ENCODE peak calls at places on chromosomes 16 and 17, in six cellular contexts. A, U, L, F, R and S are unnamed samples.

GRCh38 chr17:42177684-42178083 is 3.3 kb downstream of the KCNH4 start:
- DNase-seq in A (no peak), U (no peak), F (no peak), L (no peak), R (no peak), S (no peak)

GRCh38 chr16:55102077-55102476 is 171.4 kb downstream of the IRX5 start:
- DNase-seq in L (no peak), F (no peak), U (no peak), A (no peak), R (no peak), S (no peak)

GRCh38 chr17:35283767-35284166 is 40.9 kb downstream of the SLFN5 start:
- DNase-seq in L (no peak), F (no peak), R (no peak), A (no peak), U (no peak), S (no peak)

GRCh38 chr16:22323998-22324786 is 27.0 kb downstream of the POLR3E start:
- DNase-seq in F (no peak), L (no peak), U (no peak), R (no peak), A (no peak), S (no peak)

GRCh38 chr16:26204138-26204537 is 512.4 kb downstream of the HS3ST4 start:
- DNase-seq in F (no peak), A (no peak), R (no peak), L (no peak), U (no peak), S (no peak)

GRCh38 chr16:87582221-87582965 is 19.9 kb upstream of the JPH3 start:
- DNase-seq in R (peak; percentile 21), L (no peak), U (no peak), F (peak; percentile 86), A (no peak), S (no peak)

GRCh38 chr16:48496571-48497095 is 111.4 kb upstream of the SIAH1 start:
- DNase-seq in L (no peak), A (no peak), U (no peak), R (no peak), F (no peak), S (no peak)

GRCh38 chr17:45235071-45236001 is 13.7 kb downstream of the FMNL1 start:
- DNase-seq in A (peak; percentile 87), F (peak; percentile 37), L (peak; percentile 68), U (peak; percentile 81), R (peak; percentile 85), S (peak; percentile 76)

GRCh38 chr17:57481901-57482300 is 225.6 kb downstream of the MSI2 start:
- DNase-seq in L (no peak), U (no peak), A (no peak), F (no peak), R (peak; percentile 83), S (no peak)

GRCh38 chr16:5751216-5751615 is 653.6 kb upstream of the EEF2KMT start:
- DNase-seq in U (no peak), F (no peak), L (no peak), R (no peak), A (no peak), S (no peak)

GRCh38 chr16:5761592-5761991 is 664.0 kb upstream of the EEF2KMT start:
- DNase-seq in A (no peak), U (no peak), L (no peak), F (no peak), R (no peak), S (no peak)

DNA sequence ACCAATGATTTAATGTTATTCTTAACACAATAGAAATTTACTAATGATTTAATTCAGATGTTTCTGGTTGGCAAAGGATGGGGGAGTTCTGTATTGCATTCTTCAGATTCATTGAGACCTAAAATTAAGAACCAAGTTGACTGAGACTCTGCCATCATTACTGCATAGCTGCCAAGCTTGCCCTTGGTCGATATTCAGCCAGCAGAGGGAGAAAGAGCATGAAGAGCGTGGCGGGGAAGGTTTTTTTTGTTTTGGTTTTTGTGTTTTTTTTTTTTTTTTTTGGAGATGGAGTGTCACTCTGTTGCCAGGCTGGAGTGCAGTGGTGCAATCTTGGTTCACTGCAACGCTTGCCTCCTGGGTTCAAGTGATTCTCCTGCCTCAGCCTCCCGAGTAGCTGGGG is 659.4 kb upstream of the EEF2KMT start:
- DNase-seq in F (no peak), R (no peak), A (no peak), U (no peak), L (no peak), S (no peak)
- TF ChIP-seq CTCF in F (no peak), R (no peak), A (no peak), U (no peak), L (no peak), S (no peak)

GRCh38 chr17:81703747-81704654 is 834 bp downstream of the MRPL12 start:
- DNase-seq in R (no peak), F (no peak), U (no peak), L (no peak), A (no peak), S (no peak)

GRCh38 chr17:81700353-81701287 is 2.5 kb upstream of the MRPL12 start:
- DNase-seq in L (no peak), R (no peak), F (no peak), U (no peak), A (no peak), S (no peak)

GRCh38 chr17:81697261-81698044 is 5.7 kb upstream of the MRPL12 start:
- DNase-seq in U (no peak), F (no peak), A (no peak), R (no peak), L (no peak), S (no peak)

GRCh38 chr17:81702934-81703746 is at the start of gene MRPL12:
- DNase-seq in F (peak; percentile 90), R (peak; percentile 97), L (peak; percentile 97), A (peak; percentile 93), U (peak; percentile 99), S (peak; percentile 98)

DNA sequence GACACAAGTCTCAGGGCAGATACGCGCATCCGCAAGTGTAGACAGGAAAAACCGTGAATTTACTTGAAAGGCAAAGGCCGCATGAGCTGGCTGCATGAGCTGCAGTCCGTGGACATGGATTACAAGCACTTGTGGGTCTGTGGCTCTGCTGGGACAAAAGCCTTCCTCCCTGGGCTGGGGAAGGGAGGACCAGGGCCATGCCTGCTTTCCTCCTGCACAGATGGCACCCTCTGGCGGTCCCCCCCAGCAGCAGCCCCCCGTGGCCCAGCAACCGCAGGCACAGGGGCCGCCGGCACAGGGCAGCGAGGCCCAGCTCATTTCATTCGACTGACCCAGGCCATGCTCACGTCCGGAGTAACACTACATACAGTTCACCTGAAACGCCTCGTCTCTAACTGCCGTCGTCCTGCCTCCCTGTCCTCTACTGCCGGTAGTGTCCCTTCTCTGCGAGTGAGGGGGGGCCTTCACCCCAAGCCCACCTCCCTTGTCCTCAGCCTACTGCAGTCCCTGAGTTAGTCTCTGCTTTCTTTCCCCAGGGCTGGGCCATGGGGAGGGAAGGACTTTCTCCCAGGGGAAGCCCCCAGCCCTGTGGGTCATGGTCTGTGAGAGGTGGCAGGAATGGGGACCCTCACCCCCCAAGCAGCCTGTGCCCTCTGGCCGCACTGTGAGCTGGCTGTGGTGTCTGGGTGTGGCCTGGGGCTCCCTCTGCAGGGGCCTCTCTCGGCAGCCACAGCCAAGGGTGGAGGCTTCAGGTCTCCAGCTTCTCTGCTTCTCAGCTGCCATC is 1.7 kb upstream of the MRPL12 start:
- DNase-seq in U (no peak), A (no peak), L (no peak), R (peak; percentile 62), F (no peak), S (no peak)
- TF ChIP-seq CTCF in U (no peak), A (no peak), L (no peak), R (peak; percentile 33), F (no peak), S (peak; percentile 19)

GRCh38 chr16:23510154-23510914 is at the start of gene GGA2:
- DNase-seq in L (peak; percentile 86), F (peak; percentile 83), R (peak; percentile 91), A (peak; percentile 82), U (peak; percentile 90), S (peak; percentile 92)
- TF ChIP-seq CTCF in L (no peak), F (peak; percentile 34), R (no peak), A (no peak), U (no peak), S (no peak)

DNA sequence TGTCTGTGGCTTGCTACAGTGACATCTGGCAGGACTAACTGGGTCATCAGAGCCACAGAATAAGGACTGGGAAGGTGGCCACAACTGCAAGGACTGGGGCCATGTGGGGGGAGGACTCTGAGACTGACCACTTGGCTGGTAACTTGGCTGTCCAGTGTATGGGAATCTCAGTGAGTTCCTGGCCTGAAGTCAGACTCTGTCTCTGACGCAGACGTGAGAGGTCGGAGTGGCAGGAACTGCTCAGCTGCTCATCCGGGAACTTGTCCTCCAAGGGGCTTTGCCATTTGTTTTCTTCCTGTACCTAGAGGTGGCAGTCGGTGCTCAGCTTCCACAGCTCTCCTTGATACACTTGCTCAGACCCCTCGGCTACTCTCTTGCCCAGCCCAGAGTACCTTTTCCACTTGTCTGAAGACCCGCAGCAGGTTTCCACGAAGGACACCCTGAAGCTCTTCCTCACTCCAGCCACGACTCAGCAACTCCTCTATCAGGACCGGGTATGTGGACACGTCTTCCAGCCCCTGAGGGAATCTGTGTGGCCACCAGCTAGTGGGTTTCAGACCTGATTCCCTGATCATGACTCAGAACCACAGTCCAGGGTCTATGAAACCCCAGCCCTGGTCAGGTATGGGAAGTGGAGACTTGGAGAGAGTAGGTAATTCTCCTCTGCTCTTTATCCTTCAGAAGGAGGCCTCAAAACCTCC is 7.3 kb upstream of the DPEP3 start:
- DNase-seq in F (no peak), L (no peak), U (no peak), A (no peak), R (no peak), S (no peak)
- TF ChIP-seq CTCF in F (no peak), L (no peak), U (no peak), A (no peak), R (no peak), S (no peak)

GRCh38 chr17:50270430-50271172 is 3.7 kb upstream of the TMEM92 start:
- DNase-seq in L (no peak), U (no peak), A (no peak), F (peak; percentile 74), R (no peak), S (no peak)

GRCh38 chr17:50268040-50268439 is 6.2 kb upstream of the TMEM92 start:
- DNase-seq in R (no peak), U (no peak), L (no peak), F (no peak), A (no peak), S (no peak)

GRCh38 chr17:50271173-50271750 is 3.0 kb upstream of the TMEM92 start:
- DNase-seq in L (no peak), A (no peak), U (no peak), F (no peak), R (no peak), S (no peak)

GRCh38 chr17:50268632-50269287 is 5.5 kb upstream of the TMEM92 start:
- DNase-seq in F (no peak), L (no peak), R (no peak), A (no peak), U (no peak), S (no peak)

GRCh38 chr17:50269477-50270429 is 4.5 kb upstream of the TMEM92 start:
- DNase-seq in R (peak; percentile 77), A (peak; percentile 70), F (peak; percentile 75), L (peak; percentile 67), U (no peak), S (peak; percentile 74)
- TF ChIP-seq CTCF in R (peak; percentile 88), A (peak; percentile 60), F (peak; percentile 82), L (peak; percentile 72), U (peak; percentile 76), S (peak; percentile 73)

GRCh38 chr16:30904114-30904780 is 7.8 kb downstream of the CTF1 start:
- DNase-seq in L (no peak), A (no peak), F (no peak), R (no peak), U (peak; percentile 60), S (peak; percentile 35)
- TF ChIP-seq CTCF in L (no peak), A (no peak), F (no peak), R (no peak), U (no peak), S (no peak)